ENCODE peak calls at places on chromosome 10, in nine cellular contexts. W, G, O, I, A, L, C, Y and V are unnamed samples.

GRCh38 chr10:131983780-131984179 is 2.1 kb upstream of the BNIP3 start:
- DNase-seq in O (peak; percentile 68), I (no peak), A (peak; percentile 92), Y (no peak), C (no peak), G (no peak), L (no peak), W (no peak), V (peak; percentile 10)

GRCh38 chr10:122282253-122282671 is 11.2 kb downstream of the BTBD16 start:
- DNase-seq in L (no peak), O (peak; percentile 24), Y (no peak), A (peak; percentile 55), G (peak; percentile 63), I (no peak), C (no peak), W (no peak), V (no peak)

GRCh38 chr10:5587151-5588079 is 62.7 kb downstream of the CALML3 start:
- DNase-seq in Y (peak; percentile 41), I (no peak), G (peak; percentile 67), A (no peak), W (peak; percentile 51), O (peak; percentile 43), C (no peak), L (no peak), V (peak; percentile 66)

GRCh38 chr10:106506509-106507265 is 657.8 kb downstream of the SORCS1 start:
- DNase-seq in W (no peak), L (no peak), O (peak; percentile 26), Y (no peak), C (no peak), I (no peak), G (no peak), A (peak; percentile 9), V (no peak)

GRCh38 chr10:93722550-93722949 is 20.2 kb upstream of the FRA10AC1 start:
- DNase-seq in W (no peak), C (no peak), O (no peak), Y (no peak), G (no peak), A (no peak), L (no peak), I (no peak), V (no peak)

GRCh38 chr10:4121531-4122380 is 336.7 kb upstream of the KLF6 start:
- DNase-seq in Y (no peak), O (no peak), W (no peak), C (no peak), A (no peak), I (no peak), L (no peak), G (no peak), V (no peak)

GRCh38 chr10:76459016-76459415 is 1027.6 kb downstream of the LRMDA start:
- DNase-seq in G (peak; percentile 85), I (no peak), W (no peak), A (peak; percentile 20), O (no peak), Y (no peak), L (no peak), C (no peak), V (no peak)

GRCh38 chr10:11272915-11273389 is 255.3 kb downstream of the CELF2 start:
- DNase-seq in C (no peak), G (no peak), L (no peak), I (no peak), Y (no peak), W (no peak), A (no peak), O (no peak), V (no peak)

GRCh38 chr10:5259132-5259951 is 62.7 kb downstream of the AKR1C4 start:
- DNase-seq in G (no peak), C (no peak), W (no peak), O (no peak), L (no peak), Y (no peak), I (no peak), A (no peak), V (no peak)

GRCh38 chr10:44697096-44697495 is 214.0 kb upstream of the TMEM72 start:
- DNase-seq in A (peak; percentile 42), W (no peak), I (no peak), G (no peak), L (no peak), C (no peak), O (no peak), Y (no peak), V (no peak)

GRCh38 chr10:121928528-121928884 is 675 bp upstream of the ATE1 start:
- DNase-seq in O (no peak), A (peak; percentile 27), W (no peak), L (no peak), I (no peak), G (no peak), C (peak; percentile 25), Y (no peak), V (no peak)

GRCh38 chr10:43192824-43193223 is 54.6 kb downstream of the CSGALNACT2 start:
- DNase-seq in O (no peak), A (no peak), G (no peak), I (no peak), L (peak; percentile 34), Y (no peak), C (no peak), W (no peak), V (no peak)

GRCh38 chr10:30736685-30737232 is 107.2 kb upstream of the LYZL2 start:
- DNase-seq in C (peak; percentile 43), O (peak; percentile 98), I (no peak), A (peak; percentile 100), G (peak; percentile 95), L (no peak), Y (no peak), W (no peak), V (no peak)

GRCh38 chr10:26177341-26177740 is 39.2 kb upstream of the GAD2 start:
- DNase-seq in L (no peak), Y (no peak), C (no peak), O (no peak), I (no peak), A (no peak), G (no peak), W (no peak), V (no peak)

GRCh38 chr10:93039110-93039509 is 21.5 kb upstream of the CYP26C1 start:
- DNase-seq in Y (no peak), C (no peak), A (no peak), G (no peak), W (no peak), I (no peak), L (no peak), O (no peak), V (no peak)

GRCh38 chr10:120833222-120833928 is 17.8 kb upstream of the WDR11 start:
- DNase-seq in I (no peak), W (no peak), G (no peak), A (no peak), L (no peak), C (no peak), O (no peak), Y (no peak), V (no peak)

GRCh38 chr10:93445097-93445960 is 36.8 kb downstream of the MYOF start:
- DNase-seq in C (peak; percentile 92), O (peak; percentile 99), Y (peak; percentile 96), W (peak; percentile 95), I (no peak), L (peak; percentile 93), G (peak; percentile 97), A (peak; percentile 99), V (no peak)

GRCh38 chr10:34514290-34514689 is 300.8 kb downstream of the PARD3 start:
- DNase-seq in Y (no peak), O (no peak), I (no peak), L (no peak), G (no peak), A (peak; percentile 63), W (no peak), C (no peak), V (no peak)

GRCh38 chr10:98242823-98243222 is 25.2 kb downstream of the LOXL4 start:
- DNase-seq in L (no peak), A (peak; percentile 36), I (no peak), Y (no peak), W (no peak), C (no peak), G (no peak), O (peak; percentile 62), V (no peak)

GRCh38 chr10:5157501-5157900 is 27.4 kb downstream of the AKR1C8 start:
- DNase-seq in G (no peak), A (no peak), C (no peak), W (no peak), O (no peak), I (no peak), L (peak; percentile 54), Y (no peak), V (no peak)

GRCh38 chr10:79018591-79019011 is 50.2 kb upstream of the ZMIZ1 start:
- DNase-seq in O (peak; percentile 37), A (peak; percentile 32), C (no peak), W (peak; percentile 62), L (no peak), Y (peak; percentile 40), G (peak; percentile 30), I (no peak), V (peak; percentile 44)

GRCh38 chr10:62503871-62504270 is 129.7 kb downstream of the ZNF365 start:
- DNase-seq in I (no peak), Y (no peak), L (no peak), A (peak; percentile 6), C (no peak), G (no peak), W (no peak), O (no peak), V (no peak)

DNA sequence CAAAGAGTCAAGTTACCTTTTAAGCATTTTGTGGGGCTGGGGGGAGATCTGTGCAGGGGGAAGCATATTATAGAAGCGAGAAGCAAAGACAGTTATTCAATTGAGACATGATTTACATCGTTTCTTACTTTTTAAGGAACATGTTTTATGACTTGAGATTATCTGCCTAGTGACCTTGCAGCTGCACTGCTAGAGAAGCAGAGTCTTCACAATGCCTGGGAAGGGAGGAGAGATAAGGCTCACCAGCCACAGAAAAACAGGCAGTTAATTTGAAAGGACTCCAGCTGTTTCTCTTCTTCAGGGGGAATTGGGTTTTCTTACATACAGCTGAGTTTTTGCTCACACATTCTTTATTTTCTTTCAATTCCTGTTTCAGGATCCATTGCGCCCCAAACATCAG is 31.0 kb downstream of the PHYH start:
- DNase-seq in G (no peak), I (no peak), C (no peak), A (no peak), W (no peak), Y (no peak), O (peak; percentile 55), L (no peak), V (no peak)
- H3K4me1 ChIP-seq in G (no peaks in the 10 kb centered on the region), I (no peaks in the 10 kb centered on the region), C (no peaks in the 10 kb centered on the region), A (no peaks in the 10 kb centered on the region), W (peaks cover 4% of the 10 kb centered on the region), Y (no peaks in the 10 kb centered on the region), O (no peaks in the 10 kb centered on the region), L (no peaks in the 10 kb centered on the region), V (peaks cover 5% of the 10 kb centered on the region)

GRCh38 chr10:114495303-114495702 is 91.0 kb upstream of the AFAP1L2 start:
- DNase-seq in Y (no peak), I (peak; percentile 67), G (no peak), L (no peak), W (no peak), A (no peak), C (no peak), O (no peak), V (no peak)
- H3K27ac ChIP-seq in Y (no peak overlapping the region), I (no peak overlapping the region), G (no peak overlapping the region), L (no peak overlapping the region), W (no peak overlapping the region), A (no peak overlapping the region), C (no peak overlapping the region), O (no peak overlapping the region), V (no peak overlapping the region)

GRCh38 chr10:52469970-52470705 is 156.1 kb downstream of the DKK1 start:
- DNase-seq in G (no peak), W (no peak), L (no peak), Y (no peak), I (no peak), C (no peak), O (no peak), A (no peak), V (no peak)
- H3K4me1 ChIP-seq in G (no peaks in the 10 kb centered on the region), W (no peaks in the 10 kb centered on the region), L (no peaks in the 10 kb centered on the region), Y (no peaks in the 10 kb centered on the region), I (no peaks in the 10 kb centered on the region), C (no peaks in the 10 kb centered on the region), O (peaks cover 1% of the 10 kb centered on the region), A (no peaks in the 10 kb centered on the region), V (no peaks in the 10 kb centered on the region)

GRCh38 chr10:119349937-119350513 is 142.7 kb downstream of the GRK5 start:
- DNase-seq in A (no peak), C (no peak), W (peak; percentile 60), O (no peak), Y (no peak), I (no peak), L (no peak), G (no peak), V (no peak)
- H3K27ac ChIP-seq in A (peak overlapping the region; percentile 38), C (peak overlapping the region; percentile 58), W (peak overlapping the region; percentile 68), O (no peak overlapping the region), Y (peak overlapping the region; percentile 62), I (no peak overlapping the region), L (no peak overlapping the region), G (peak overlapping the region; percentile 54), V (peak overlapping the region; percentile 41)